ENCODE peak calls at places on chromosome 14, in seven cellular contexts. One of them, this sample, is unnamed.

GRCh38 chr14:73426877-73427276 is 31.5 kb downstream of the NUMB start:
- DNase-seq in kidney glomerular epithelial cell: no peak
- DNase-seq in putamen: no peak
- DNase-seq in activated CD4-positive, alpha-beta T cell treated with anti-CD3 and anti-CD28 coated beads for 36 hours: no peak
- DNase-seq in Ammon's horn: no peak
- DNase-seq in kidney tubule cell: peak; percentile 61
- DNase-seq in endothelial cell: no peak
- DNase-seq in this sample: no peak

GRCh38 chr14:39229601-39230110 is 4.1 kb upstream of the MIA2 start:
- DNase-seq in kidney glomerular epithelial cell: no peak
- DNase-seq in putamen: no peak
- DNase-seq in activated CD4-positive, alpha-beta T cell treated with anti-CD3 and anti-CD28 coated beads for 36 hours: peak; percentile 24
- DNase-seq in Ammon's horn: no peak
- DNase-seq in kidney tubule cell: no peak
- DNase-seq in endothelial cell: no peak
- DNase-seq in this sample: no peak

GRCh38 chr14:86038401-86038985 is 508.5 kb downstream of the FLRT2 start:
- DNase-seq in kidney glomerular epithelial cell: no peak
- DNase-seq in putamen: peak; percentile 15
- DNase-seq in activated CD4-positive, alpha-beta T cell treated with anti-CD3 and anti-CD28 coated beads for 36 hours: peak; percentile 65
- DNase-seq in Ammon's horn: peak; percentile 49
- DNase-seq in kidney tubule cell: peak; percentile 41
- DNase-seq in endothelial cell: peak; percentile 67
- DNase-seq in this sample: peak; percentile 67

GRCh38 chr14:100327128-100327527 is 4.0 kb downstream of the SLC25A47 start:
- DNase-seq in kidney glomerular epithelial cell: no peak
- DNase-seq in putamen: no peak
- DNase-seq in activated CD4-positive, alpha-beta T cell treated with anti-CD3 and anti-CD28 coated beads for 36 hours: no peak
- DNase-seq in Ammon's horn: no peak
- DNase-seq in kidney tubule cell: no peak
- DNase-seq in endothelial cell: no peak
- DNase-seq in this sample: no peak

GRCh38 chr14:61188196-61188595 is 92.9 kb downstream of the TMEM30B start:
- DNase-seq in kidney glomerular epithelial cell: no peak
- DNase-seq in putamen: no peak
- DNase-seq in activated CD4-positive, alpha-beta T cell treated with anti-CD3 and anti-CD28 coated beads for 36 hours: peak; percentile 46
- DNase-seq in Ammon's horn: no peak
- DNase-seq in kidney tubule cell: no peak
- DNase-seq in endothelial cell: no peak
- DNase-seq in this sample: no peak

GRCh38 chr14:105711058-105711620 is 184.8 kb downstream of the TMEM121 start:
- DNase-seq in kidney glomerular epithelial cell: no peak
- DNase-seq in putamen: no peak
- DNase-seq in activated CD4-positive, alpha-beta T cell treated with anti-CD3 and anti-CD28 coated beads for 36 hours: no peak
- DNase-seq in Ammon's horn: no peak
- DNase-seq in kidney tubule cell: no peak
- DNase-seq in endothelial cell: no peak
- DNase-seq in this sample: no peak

GRCh38 chr14:50783542-50783941 is 47.4 kb downstream of the NIN start:
- DNase-seq in kidney glomerular epithelial cell: no peak
- DNase-seq in putamen: no peak
- DNase-seq in activated CD4-positive, alpha-beta T cell treated with anti-CD3 and anti-CD28 coated beads for 36 hours: no peak
- DNase-seq in Ammon's horn: no peak
- DNase-seq in kidney tubule cell: no peak
- DNase-seq in endothelial cell: no peak
- DNase-seq in this sample: no peak

GRCh38 chr14:54278087-54278486 is 118.7 kb upstream of the CDKN3 start:
- DNase-seq in kidney glomerular epithelial cell: no peak
- DNase-seq in putamen: no peak
- DNase-seq in activated CD4-positive, alpha-beta T cell treated with anti-CD3 and anti-CD28 coated beads for 36 hours: no peak
- DNase-seq in Ammon's horn: no peak
- DNase-seq in kidney tubule cell: peak; percentile 54
- DNase-seq in endothelial cell: no peak
- DNase-seq in this sample: peak; percentile 14

GRCh38 chr14:88233915-88234314 is 89.2 kb downstream of the KCNK10 start:
- DNase-seq in kidney glomerular epithelial cell: no peak
- DNase-seq in putamen: no peak
- DNase-seq in activated CD4-positive, alpha-beta T cell treated with anti-CD3 and anti-CD28 coated beads for 36 hours: peak; percentile 28
- DNase-seq in Ammon's horn: no peak
- DNase-seq in kidney tubule cell: no peak
- DNase-seq in endothelial cell: peak; percentile 11
- DNase-seq in this sample: peak; percentile 24

GRCh38 chr14:77200406-77200985 is 18.9 kb downstream of the TMEM63C start:
- DNase-seq in kidney glomerular epithelial cell: no peak
- DNase-seq in putamen: no peak
- DNase-seq in activated CD4-positive, alpha-beta T cell treated with anti-CD3 and anti-CD28 coated beads for 36 hours: no peak
- DNase-seq in Ammon's horn: no peak
- DNase-seq in kidney tubule cell: no peak
- DNase-seq in endothelial cell: no peak
- DNase-seq in this sample: no peak

This sample was measured in erythroblast.